ENCODE peak calls at places on chromosome 9, in six cellular contexts. One of them, this sample, is unnamed.

GRCh38 chr9:78296208-78296892 is 575 bp upstream of the PSAT1 start:
- DNase-seq in ovary: peak
- DNase-seq in ACHN: peak
- DNase-seq in endothelial cell: peak
- DNase-seq in stimulated activated CD4-positive, alpha-beta T cell treated with anti-CD3 and anti-CD28 coated beads, Interleukin-4, amount 100 ng/mL, for 4 hours: peak
- DNase-seq in mesendoderm: peak
- DNase-seq in this sample: no peak

GRCh38 chr9:125829743-125830142 is 82.6 kb downstream of the PBX3 start:
- DNase-seq in endothelial cell: no peak
- DNase-seq in stimulated activated CD4-positive, alpha-beta T cell treated with anti-CD3 and anti-CD28 coated beads, Interleukin-4, amount 100 ng/mL, for 4 hours: peak
- DNase-seq in ovary: no peak
- DNase-seq in ACHN: peak
- DNase-seq in mesendoderm: no peak
- DNase-seq in this sample: peak

GRCh38 chr9:136484153-136485048 is 1.6 kb upstream of the SEC16A start:
- DNase-seq in stimulated activated CD4-positive, alpha-beta T cell treated with anti-CD3 and anti-CD28 coated beads, Interleukin-4, amount 100 ng/mL, for 4 hours: no peak
- DNase-seq in ACHN: peak
- DNase-seq in mesendoderm: no peak
- DNase-seq in ovary: peak
- DNase-seq in endothelial cell: no peak
- DNase-seq in this sample: peak

GRCh38 chr9:25857167-25857566 is 178.9 kb upstream of the TUSC1 start:
- DNase-seq in mesendoderm: no peak
- DNase-seq in ACHN: no peak
- DNase-seq in stimulated activated CD4-positive, alpha-beta T cell treated with anti-CD3 and anti-CD28 coated beads, Interleukin-4, amount 100 ng/mL, for 4 hours: no peak
- DNase-seq in endothelial cell: no peak
- DNase-seq in ovary: no peak
- DNase-seq in this sample: no peak

GRCh38 chr9:33014665-33015014 is 10.4 kb upstream of the DNAJA1 start:
- DNase-seq in endothelial cell: no peak
- DNase-seq in ovary: no peak
- DNase-seq in ACHN: no peak
- DNase-seq in mesendoderm: no peak
- DNase-seq in stimulated activated CD4-positive, alpha-beta T cell treated with anti-CD3 and anti-CD28 coated beads, Interleukin-4, amount 100 ng/mL, for 4 hours: no peak
- DNase-seq in this sample: no peak

GRCh38 chr9:32344551-32345182 is 39.8 kb upstream of the ACO1 start:
- DNase-seq in mesendoderm: peak
- DNase-seq in ACHN: no peak
- DNase-seq in endothelial cell: peak
- DNase-seq in stimulated activated CD4-positive, alpha-beta T cell treated with anti-CD3 and anti-CD28 coated beads, Interleukin-4, amount 100 ng/mL, for 4 hours: no peak
- DNase-seq in ovary: no peak
- DNase-seq in this sample: no peak

GRCh38 chr9:127444921-127445850 is 6.0 kb downstream of the RPL12 start:
- DNase-seq in ovary: no peak
- DNase-seq in stimulated activated CD4-positive, alpha-beta T cell treated with anti-CD3 and anti-CD28 coated beads, Interleukin-4, amount 100 ng/mL, for 4 hours: no peak
- DNase-seq in mesendoderm: peak
- DNase-seq in endothelial cell: no peak
- DNase-seq in ACHN: peak
- DNase-seq in this sample: no peak

GRCh38 chr9:114452219-114453169 is 52.8 kb downstream of the WHRN start:
- DNase-seq in ovary: no peak
- DNase-seq in mesendoderm: no peak
- DNase-seq in ACHN: no peak
- DNase-seq in endothelial cell: no peak
- DNase-seq in stimulated activated CD4-positive, alpha-beta T cell treated with anti-CD3 and anti-CD28 coated beads, Interleukin-4, amount 100 ng/mL, for 4 hours: peak
- DNase-seq in this sample: peak

GRCh38 chr9:101636247-101636646 is 41.5 kb upstream of the PPP3R2 start:
- DNase-seq in mesendoderm: no peak
- DNase-seq in endothelial cell: no peak
- DNase-seq in ACHN: no peak
- DNase-seq in stimulated activated CD4-positive, alpha-beta T cell treated with anti-CD3 and anti-CD28 coated beads, Interleukin-4, amount 100 ng/mL, for 4 hours: no peak
- DNase-seq in ovary: no peak
- DNase-seq in this sample: no peak

GRCh38 chr9:84917366-84918063 is 248.0 kb downstream of the NTRK2 start:
- DNase-seq in mesendoderm: peak
- DNase-seq in endothelial cell: no peak
- DNase-seq in ovary: no peak
- DNase-seq in stimulated activated CD4-positive, alpha-beta T cell treated with anti-CD3 and anti-CD28 coated beads, Interleukin-4, amount 100 ng/mL, for 4 hours: no peak
- DNase-seq in ACHN: no peak
- DNase-seq in this sample: no peak

This sample was measured in CD4-positive, CD25-positive, alpha-beta regulatory T cell.